ENCODE peak calls at places on chromosomes 3 and 15, in seven cellular contexts. One of them, this sample, is unnamed.

GRCh38 chr15:74202461-74203401 is at the start of gene STRA6:
- DNase-seq in stimulated activated CD4-positive, alpha-beta T cell treated with anti-CD3 and anti-CD28 coated beads, Interleukin-1b, Interleukin-23, amount 100 ng/mL, for 24 hours: no peak
- DNase-seq in cardiac muscle cell: no peak
- DNase-seq in activated naive CD4-positive, alpha-beta T cell treated with Interleukin-2 at 50 U/mL for 16 hours: no peak
- DNase-seq in IMR-90: no peak
- DNase-seq in dorsolateral prefrontal cortex: no peak
- DNase-seq in hippocampal formation: no peak
- DNase-seq in this sample: no peak

GRCh38 chr3:143526016-143526540 is 322.2 kb downstream of the SLC9A9 start:
- DNase-seq in dorsolateral prefrontal cortex: no peak
- DNase-seq in cardiac muscle cell: peak; percentile 32
- DNase-seq in stimulated activated CD4-positive, alpha-beta T cell treated with anti-CD3 and anti-CD28 coated beads, Interleukin-1b, Interleukin-23, amount 100 ng/mL, for 24 hours: no peak
- DNase-seq in IMR-90: no peak
- DNase-seq in activated naive CD4-positive, alpha-beta T cell treated with Interleukin-2 at 50 U/mL for 16 hours: no peak
- DNase-seq in hippocampal formation: no peak
- DNase-seq in this sample: no peak

GRCh38 chr3:117622130-117622841 is 912.7 kb downstream of the TUSC7 start:
- DNase-seq in dorsolateral prefrontal cortex: no peak
- DNase-seq in cardiac muscle cell: peak; percentile 63
- DNase-seq in activated naive CD4-positive, alpha-beta T cell treated with Interleukin-2 at 50 U/mL for 16 hours: no peak
- DNase-seq in IMR-90: peak; percentile 95
- DNase-seq in hippocampal formation: peak; percentile 10
- DNase-seq in stimulated activated CD4-positive, alpha-beta T cell treated with anti-CD3 and anti-CD28 coated beads, Interleukin-1b, Interleukin-23, amount 100 ng/mL, for 24 hours: no peak
- DNase-seq in this sample: no peak

GRCh38 chr3:196207159-196207832 is 3.9 kb downstream of the ZDHHC19 start:
- DNase-seq in IMR-90: no peak
- DNase-seq in cardiac muscle cell: no peak
- DNase-seq in dorsolateral prefrontal cortex: no peak
- DNase-seq in hippocampal formation: no peak
- DNase-seq in activated naive CD4-positive, alpha-beta T cell treated with Interleukin-2 at 50 U/mL for 16 hours: peak; percentile 30
- DNase-seq in stimulated activated CD4-positive, alpha-beta T cell treated with anti-CD3 and anti-CD28 coated beads, Interleukin-1b, Interleukin-23, amount 100 ng/mL, for 24 hours: no peak
- DNase-seq in this sample: no peak

GRCh38 chr15:65832549-65833364 is 36.5 kb upstream of the RAB11A start:
- DNase-seq in stimulated activated CD4-positive, alpha-beta T cell treated with anti-CD3 and anti-CD28 coated beads, Interleukin-1b, Interleukin-23, amount 100 ng/mL, for 24 hours: peak; percentile 16
- DNase-seq in dorsolateral prefrontal cortex: peak; percentile 45
- DNase-seq in IMR-90: peak; percentile 90
- DNase-seq in hippocampal formation: peak; percentile 77
- DNase-seq in activated naive CD4-positive, alpha-beta T cell treated with Interleukin-2 at 50 U/mL for 16 hours: peak; percentile 51
- DNase-seq in cardiac muscle cell: peak; percentile 95
- DNase-seq in this sample: peak; percentile 79

GRCh38 chr3:54858386-54858785 is 69.5 kb downstream of the LRTM1 start:
- DNase-seq in stimulated activated CD4-positive, alpha-beta T cell treated with anti-CD3 and anti-CD28 coated beads, Interleukin-1b, Interleukin-23, amount 100 ng/mL, for 24 hours: no peak
- DNase-seq in cardiac muscle cell: no peak
- DNase-seq in IMR-90: no peak
- DNase-seq in activated naive CD4-positive, alpha-beta T cell treated with Interleukin-2 at 50 U/mL for 16 hours: no peak
- DNase-seq in hippocampal formation: peak; percentile 13
- DNase-seq in dorsolateral prefrontal cortex: no peak
- DNase-seq in this sample: no peak

GRCh38 chr15:76501726-76502125 is 165.2 kb downstream of the ISL2 start:
- DNase-seq in stimulated activated CD4-positive, alpha-beta T cell treated with anti-CD3 and anti-CD28 coated beads, Interleukin-1b, Interleukin-23, amount 100 ng/mL, for 24 hours: no peak
- DNase-seq in cardiac muscle cell: no peak
- DNase-seq in IMR-90: peak; percentile 55
- DNase-seq in activated naive CD4-positive, alpha-beta T cell treated with Interleukin-2 at 50 U/mL for 16 hours: no peak
- DNase-seq in hippocampal formation: no peak
- DNase-seq in dorsolateral prefrontal cortex: no peak
- DNase-seq in this sample: no peak

GRCh38 chr3:129745253-129745652 is 138.8 kb upstream of the PLXND1 start:
- DNase-seq in cardiac muscle cell: peak; percentile 76
- DNase-seq in IMR-90: peak; percentile 85
- DNase-seq in activated naive CD4-positive, alpha-beta T cell treated with Interleukin-2 at 50 U/mL for 16 hours: no peak
- DNase-seq in hippocampal formation: peak; percentile 42
- DNase-seq in stimulated activated CD4-positive, alpha-beta T cell treated with anti-CD3 and anti-CD28 coated beads, Interleukin-1b, Interleukin-23, amount 100 ng/mL, for 24 hours: no peak
- DNase-seq in dorsolateral prefrontal cortex: peak; percentile 46
- DNase-seq in this sample: no peak

GRCh38 chr15:101526890-101527289 is 37.4 kb upstream of the PCSK6 start:
- DNase-seq in cardiac muscle cell: no peak
- DNase-seq in activated naive CD4-positive, alpha-beta T cell treated with Interleukin-2 at 50 U/mL for 16 hours: no peak
- DNase-seq in hippocampal formation: no peak
- DNase-seq in stimulated activated CD4-positive, alpha-beta T cell treated with anti-CD3 and anti-CD28 coated beads, Interleukin-1b, Interleukin-23, amount 100 ng/mL, for 24 hours: no peak
- DNase-seq in dorsolateral prefrontal cortex: no peak
- DNase-seq in IMR-90: no peak
- DNase-seq in this sample: no peak

GRCh38 chr15:95018888-95019545 is 787.7 kb downstream of the MCTP2 start:
- DNase-seq in IMR-90: peak; percentile 83
- DNase-seq in cardiac muscle cell: peak; percentile 69
- DNase-seq in hippocampal formation: no peak
- DNase-seq in stimulated activated CD4-positive, alpha-beta T cell treated with anti-CD3 and anti-CD28 coated beads, Interleukin-1b, Interleukin-23, amount 100 ng/mL, for 24 hours: no peak
- DNase-seq in activated naive CD4-positive, alpha-beta T cell treated with Interleukin-2 at 50 U/mL for 16 hours: no peak
- DNase-seq in dorsolateral prefrontal cortex: no peak
- DNase-seq in this sample: no peak

GRCh38 chr15:64566629-64567427 is 106.5 kb downstream of the ZNF609 start:
- DNase-seq in activated naive CD4-positive, alpha-beta T cell treated with Interleukin-2 at 50 U/mL for 16 hours: no peak
- DNase-seq in dorsolateral prefrontal cortex: no peak
- DNase-seq in hippocampal formation: no peak
- DNase-seq in stimulated activated CD4-positive, alpha-beta T cell treated with anti-CD3 and anti-CD28 coated beads, Interleukin-1b, Interleukin-23, amount 100 ng/mL, for 24 hours: no peak
- DNase-seq in cardiac muscle cell: no peak
- DNase-seq in IMR-90: no peak
- DNase-seq in this sample: no peak

GRCh38 chr15:57586661-57587404 is 4.9 kb upstream of the MYZAP start:
- DNase-seq in activated naive CD4-positive, alpha-beta T cell treated with Interleukin-2 at 50 U/mL for 16 hours: no peak
- DNase-seq in hippocampal formation: no peak
- DNase-seq in IMR-90: no peak
- DNase-seq in stimulated activated CD4-positive, alpha-beta T cell treated with anti-CD3 and anti-CD28 coated beads, Interleukin-1b, Interleukin-23, amount 100 ng/mL, for 24 hours: no peak
- DNase-seq in dorsolateral prefrontal cortex: no peak
- DNase-seq in cardiac muscle cell: no peak
- DNase-seq in this sample: no peak

GRCh38 chr3:141955163-141955562 is 78.7 kb downstream of the ATP1B3 start:
- DNase-seq in activated naive CD4-positive, alpha-beta T cell treated with Interleukin-2 at 50 U/mL for 16 hours: no peak
- DNase-seq in cardiac muscle cell: no peak
- DNase-seq in IMR-90: peak; percentile 37
- DNase-seq in stimulated activated CD4-positive, alpha-beta T cell treated with anti-CD3 and anti-CD28 coated beads, Interleukin-1b, Interleukin-23, amount 100 ng/mL, for 24 hours: no peak
- DNase-seq in dorsolateral prefrontal cortex: no peak
- DNase-seq in hippocampal formation: no peak
- DNase-seq in this sample: no peak

GRCh38 chr3:23762214-23763039 is 43.3 kb upstream of the UBE2E1 start:
- DNase-seq in cardiac muscle cell: no peak
- DNase-seq in stimulated activated CD4-positive, alpha-beta T cell treated with anti-CD3 and anti-CD28 coated beads, Interleukin-1b, Interleukin-23, amount 100 ng/mL, for 24 hours: no peak
- DNase-seq in IMR-90: no peak
- DNase-seq in hippocampal formation: no peak
- DNase-seq in dorsolateral prefrontal cortex: no peak
- DNase-seq in activated naive CD4-positive, alpha-beta T cell treated with Interleukin-2 at 50 U/mL for 16 hours: no peak
- DNase-seq in this sample: peak; percentile 4

GRCh38 chr3:139538733-139539132 is 809 bp downstream of the RBP1 start:
- DNase-seq in dorsolateral prefrontal cortex: peak; percentile 52
- DNase-seq in cardiac muscle cell: peak; percentile 63
- DNase-seq in activated naive CD4-positive, alpha-beta T cell treated with Interleukin-2 at 50 U/mL for 16 hours: no peak
- DNase-seq in stimulated activated CD4-positive, alpha-beta T cell treated with anti-CD3 and anti-CD28 coated beads, Interleukin-1b, Interleukin-23, amount 100 ng/mL, for 24 hours: no peak
- DNase-seq in IMR-90: peak; percentile 53
- DNase-seq in hippocampal formation: peak; percentile 27
- DNase-seq in this sample: peak; percentile 44

GRCh38 chr3:158809642-158810041 is 7.8 kb downstream of the MFSD1 start:
- DNase-seq in stimulated activated CD4-positive, alpha-beta T cell treated with anti-CD3 and anti-CD28 coated beads, Interleukin-1b, Interleukin-23, amount 100 ng/mL, for 24 hours: no peak
- DNase-seq in IMR-90: peak; percentile 37
- DNase-seq in dorsolateral prefrontal cortex: no peak
- DNase-seq in activated naive CD4-positive, alpha-beta T cell treated with Interleukin-2 at 50 U/mL for 16 hours: no peak
- DNase-seq in hippocampal formation: no peak
- DNase-seq in cardiac muscle cell: no peak
- DNase-seq in this sample: no peak

GRCh38 chr15:37585966-37586656 is 348.3 kb upstream of the TMCO5A start:
- DNase-seq in activated naive CD4-positive, alpha-beta T cell treated with Interleukin-2 at 50 U/mL for 16 hours: no peak
- DNase-seq in IMR-90: peak; percentile 62
- DNase-seq in hippocampal formation: no peak
- DNase-seq in stimulated activated CD4-positive, alpha-beta T cell treated with anti-CD3 and anti-CD28 coated beads, Interleukin-1b, Interleukin-23, amount 100 ng/mL, for 24 hours: no peak
- DNase-seq in cardiac muscle cell: peak; percentile 85
- DNase-seq in dorsolateral prefrontal cortex: no peak
- DNase-seq in this sample: no peak

GRCh38 chr3:67418539-67419529 is 235.6 kb downstream of the SUCLG2 start:
- DNase-seq in dorsolateral prefrontal cortex: no peak
- DNase-seq in activated naive CD4-positive, alpha-beta T cell treated with Interleukin-2 at 50 U/mL for 16 hours: no peak
- DNase-seq in IMR-90: peak; percentile 17
- DNase-seq in hippocampal formation: no peak
- DNase-seq in cardiac muscle cell: peak; percentile 59
- DNase-seq in stimulated activated CD4-positive, alpha-beta T cell treated with anti-CD3 and anti-CD28 coated beads, Interleukin-1b, Interleukin-23, amount 100 ng/mL, for 24 hours: no peak
- DNase-seq in this sample: no peak

GRCh38 chr3:72461787-72462186 is 386.5 kb downstream of the SHQ1 start:
- DNase-seq in activated naive CD4-positive, alpha-beta T cell treated with Interleukin-2 at 50 U/mL for 16 hours: no peak
- DNase-seq in hippocampal formation: no peak
- DNase-seq in IMR-90: no peak
- DNase-seq in dorsolateral prefrontal cortex: no peak
- DNase-seq in cardiac muscle cell: no peak
- DNase-seq in stimulated activated CD4-positive, alpha-beta T cell treated with anti-CD3 and anti-CD28 coated beads, Interleukin-1b, Interleukin-23, amount 100 ng/mL, for 24 hours: no peak
- DNase-seq in this sample: no peak

GRCh38 chr15:95538693-95539092 is 791.8 kb upstream of the NR2F2 start:
- DNase-seq in IMR-90: no peak
- DNase-seq in hippocampal formation: no peak
- DNase-seq in cardiac muscle cell: no peak
- DNase-seq in dorsolateral prefrontal cortex: no peak
- DNase-seq in activated naive CD4-positive, alpha-beta T cell treated with Interleukin-2 at 50 U/mL for 16 hours: no peak
- DNase-seq in stimulated activated CD4-positive, alpha-beta T cell treated with anti-CD3 and anti-CD28 coated beads, Interleukin-1b, Interleukin-23, amount 100 ng/mL, for 24 hours: no peak
- DNase-seq in this sample: no peak

GRCh38 chr3:124037332-124037731 is 45.4 kb upstream of the ROPN1 start:
- DNase-seq in cardiac muscle cell: no peak
- DNase-seq in hippocampal formation: no peak
- DNase-seq in stimulated activated CD4-positive, alpha-beta T cell treated with anti-CD3 and anti-CD28 coated beads, Interleukin-1b, Interleukin-23, amount 100 ng/mL, for 24 hours: no peak
- DNase-seq in dorsolateral prefrontal cortex: no peak
- DNase-seq in IMR-90: no peak
- DNase-seq in activated naive CD4-positive, alpha-beta T cell treated with Interleukin-2 at 50 U/mL for 16 hours: no peak
- DNase-seq in this sample: no peak

GRCh38 chr3:164004205-164004604 is 1074.1 kb downstream of the SI start:
- DNase-seq in stimulated activated CD4-positive, alpha-beta T cell treated with anti-CD3 and anti-CD28 coated beads, Interleukin-1b, Interleukin-23, amount 100 ng/mL, for 24 hours: no peak
- DNase-seq in activated naive CD4-positive, alpha-beta T cell treated with Interleukin-2 at 50 U/mL for 16 hours: no peak
- DNase-seq in IMR-90: no peak
- DNase-seq in dorsolateral prefrontal cortex: no peak
- DNase-seq in hippocampal formation: no peak
- DNase-seq in cardiac muscle cell: no peak
- DNase-seq in this sample: no peak

GRCh38 chr3:31636693-31637442 is 104.1 kb downstream of the STT3B start:
- DNase-seq in cardiac muscle cell: no peak
- DNase-seq in activated naive CD4-positive, alpha-beta T cell treated with Interleukin-2 at 50 U/mL for 16 hours: no peak
- DNase-seq in stimulated activated CD4-positive, alpha-beta T cell treated with anti-CD3 and anti-CD28 coated beads, Interleukin-1b, Interleukin-23, amount 100 ng/mL, for 24 hours: no peak
- DNase-seq in IMR-90: no peak
- DNase-seq in dorsolateral prefrontal cortex: no peak
- DNase-seq in hippocampal formation: no peak
- DNase-seq in this sample: no peak

GRCh38 chr3:129039271-129040038 is 21.1 kb upstream of the GP9 start:
- DNase-seq in cardiac muscle cell: no peak
- DNase-seq in dorsolateral prefrontal cortex: peak; percentile 42
- DNase-seq in IMR-90: no peak
- DNase-seq in hippocampal formation: no peak
- DNase-seq in activated naive CD4-positive, alpha-beta T cell treated with Interleukin-2 at 50 U/mL for 16 hours: no peak
- DNase-seq in stimulated activated CD4-positive, alpha-beta T cell treated with anti-CD3 and anti-CD28 coated beads, Interleukin-1b, Interleukin-23, amount 100 ng/mL, for 24 hours: no peak
- DNase-seq in this sample: no peak

GRCh38 chr15:68252925-68253534 is 23.5 kb upstream of the CLN6 start:
- DNase-seq in hippocampal formation: peak; percentile 87
- DNase-seq in IMR-90: peak; percentile 85
- DNase-seq in stimulated activated CD4-positive, alpha-beta T cell treated with anti-CD3 and anti-CD28 coated beads, Interleukin-1b, Interleukin-23, amount 100 ng/mL, for 24 hours: no peak
- DNase-seq in activated naive CD4-positive, alpha-beta T cell treated with Interleukin-2 at 50 U/mL for 16 hours: no peak
- DNase-seq in cardiac muscle cell: peak; percentile 88
- DNase-seq in dorsolateral prefrontal cortex: no peak
- DNase-seq in this sample: peak; percentile 74

GRCh38 chr3:126345641-126346460 is 11.4 kb downstream of the KLF15 start:
- DNase-seq in stimulated activated CD4-positive, alpha-beta T cell treated with anti-CD3 and anti-CD28 coated beads, Interleukin-1b, Interleukin-23, amount 100 ng/mL, for 24 hours: no peak
- DNase-seq in dorsolateral prefrontal cortex: peak; percentile 36
- DNase-seq in hippocampal formation: no peak
- DNase-seq in activated naive CD4-positive, alpha-beta T cell treated with Interleukin-2 at 50 U/mL for 16 hours: no peak
- DNase-seq in cardiac muscle cell: no peak
- DNase-seq in IMR-90: no peak
- DNase-seq in this sample: no peak

This sample was measured in midbrain.